ENCODE peak calls at places on chromosome 18, in six cellular contexts. A is aorta, Y is pancreas, R is hepatocyte, I is RWPE2, J is prostate gland. G is an unnamed sample. For H3K4me1, the result is how much of the 10 kb centered on the place peaks cover.

GRCh38 chr18:33841221-33841967 is 263.4 kb downstream of the ASXL3 start:
- DNase-seq in R (no peak), J (no peak), I (no peak), A (no peak), Y (no peak), G (peak)

GRCh38 chr18:37668971-37669747 is 103.6 kb upstream of the CELF4 start:
- DNase-seq in I (no peak), R (no peak), J (no peak), A (no peak), Y (no peak), G (peak)

GRCh38 chr18:34509879-34510586 is 200.1 kb upstream of the DTNA start:
- DNase-seq in R (no peak), Y (no peak), A (no peak), J (no peak), I (no peak), G (no peak)

GRCh38 chr18:73670536-73670935 is 477.1 kb downstream of the FBXO15 start:
- DNase-seq in J (no peak), Y (no peak), I (no peak), A (no peak), R (no peak), G (no peak)

GRCh38 chr18:5543854-5544389 is at the start of gene EPB41L3:
- DNase-seq in R (peak), A (peak), Y (no peak), J (no peak), I (no peak), G (peak)

GRCh38 chr18:74596959-74597661 is 560 bp upstream of the ZNF407 start:
- DNase-seq in I (peak), Y (no peak), R (peak), A (peak), J (peak), G (peak)

GRCh38 chr18:7590800-7591560 is 23.9 kb downstream of the PTPRM start:
- DNase-seq in J (no peak), A (no peak), I (no peak), R (no peak), Y (no peak), G (no peak)

GRCh38 chr18:4599312-4599711 is 144.2 kb upstream of the DLGAP1 start:
- DNase-seq in I (no peak), J (no peak), A (no peak), R (no peak), Y (no peak), G (peak)

GRCh38 chr18:23115683-23116096 is 19.6 kb upstream of the CABLES1 start:
- DNase-seq in I (no peak), A (no peak), R (peak), J (no peak), Y (no peak), G (no peak)

GRCh38 chr18:60391571-60392226 is 19.1 kb upstream of the MC4R start:
- DNase-seq in Y (no peak), R (no peak), A (no peak), I (no peak), J (no peak), G (no peak)

GRCh38 chr18:10049721-10050120 is 135.9 kb downstream of the VAPA start:
- DNase-seq in R (no peak), Y (no peak), I (no peak), J (no peak), A (no peak), G (no peak)

GRCh38 chr18:9849407-9849961 is 36.3 kb upstream of the TXNDC2 start:
- DNase-seq in I (no peak), Y (no peak), R (no peak), J (peak), A (no peak), G (no peak)

GRCh38 chr18:6266212-6266611 is 148.5 kb downstream of the L3MBTL4 start:
- DNase-seq in I (no peak), J (no peak), Y (no peak), R (no peak), A (no peak), G (no peak)

GRCh38 chr18:47323158-47323557 is 71.7 kb upstream of the SKOR2 start:
- DNase-seq in A (no peak), Y (no peak), R (no peak), I (no peak), J (no peak), G (no peak)

GRCh38 chr18:79897940-79898625 is 53.4 kb downstream of the SLC66A2 start:
- DNase-seq in I (no peak), R (no peak), Y (peak), J (no peak), A (no peak), G (no peak)

GRCh38 chr18:6215888-6216287 is 198.8 kb downstream of the L3MBTL4 start:
- DNase-seq in Y (peak), R (no peak), A (no peak), I (no peak), J (no peak), G (no peak)

GRCh38 chr18:55982992-55983391 is 395.0 kb upstream of the TCF4 start:
- DNase-seq in A (no peak), R (no peak), I (no peak), Y (no peak), J (no peak), G (peak)

GRCh38 chr18:45330170-45330594 is 285.1 kb upstream of the SLC14A2 start:
- DNase-seq in J (no peak), I (no peak), A (no peak), R (no peak), Y (no peak), G (no peak)

GRCh38 chr18:56112013-56112749 is 524.2 kb upstream of the TCF4 start:
- DNase-seq in J (no peak), A (no peak), R (no peak), Y (no peak), I (no peak), G (no peak)

GRCh38 chr18:22542400-22542835 is 124.7 kb upstream of the CTAGE1 start:
- DNase-seq in J (no peak), R (no peak), I (no peak), A (peak), Y (no peak), G (no peak)

GRCh38 chr18:47254341-47254939 is 3.0 kb upstream of the SKOR2 start:
- DNase-seq in A (peak), I (no peak), J (no peak), Y (peak), R (peak), G (peak)

GRCh38 chr18:54696616-54697293 is 105.7 kb downstream of the DYNAP start:
- DNase-seq in A (no peak), R (no peak), J (no peak), Y (no peak), I (no peak), G (no peak)

GRCh38 chr18:59744271-59744721 is 47.1 kb upstream of the CCBE1 start:
- DNase-seq in R (no peak), I (no peak), J (no peak), A (no peak), Y (no peak), G (no peak)

GRCh38 chr18:48693625-48694262 is 154.9 kb downstream of the CTIF start:
- DNase-seq in I (no peak), A (peak), Y (no peak), J (no peak), R (no peak), G (no peak)

GRCh38 chr18:32152705-32153448 is 37.0 kb upstream of the MEP1B start:
- DNase-seq in J (no peak), I (no peak), A (no peak), Y (no peak), R (no peak), G (no peak)

GRCh38 chr18:8777846-8778245 is 72.5 kb downstream of the MTCL1 start:
- DNase-seq in R (no peak), Y (no peak), I (no peak), J (no peak), A (no peak), G (no peak)

GRCh38 chr18:57839942-57840381 is 36.8 kb upstream of the ATP8B1 start:
- DNase-seq in J (no peak), R (no peak), I (no peak), Y (no peak), A (no peak), G (no peak)

GRCh38 chr18:27608742-27609141 is 423.6 kb upstream of the CHST9 start:
- DNase-seq in I (no peak), J (no peak), R (no peak), Y (no peak), A (no peak), G (no peak)

GRCh38 chr18:59022167-59022945 is 117.3 kb upstream of the SEC11C start:
- DNase-seq in R (no peak), A (no peak), Y (no peak), J (no peak), I (no peak), G (peak)

GRCh38 chr18:36561046-36561445 is 263.5 kb downstream of the FHOD3 start:
- DNase-seq in I (no peak), R (no peak), A (no peak), J (no peak), Y (no peak), G (no peak)

DNA sequence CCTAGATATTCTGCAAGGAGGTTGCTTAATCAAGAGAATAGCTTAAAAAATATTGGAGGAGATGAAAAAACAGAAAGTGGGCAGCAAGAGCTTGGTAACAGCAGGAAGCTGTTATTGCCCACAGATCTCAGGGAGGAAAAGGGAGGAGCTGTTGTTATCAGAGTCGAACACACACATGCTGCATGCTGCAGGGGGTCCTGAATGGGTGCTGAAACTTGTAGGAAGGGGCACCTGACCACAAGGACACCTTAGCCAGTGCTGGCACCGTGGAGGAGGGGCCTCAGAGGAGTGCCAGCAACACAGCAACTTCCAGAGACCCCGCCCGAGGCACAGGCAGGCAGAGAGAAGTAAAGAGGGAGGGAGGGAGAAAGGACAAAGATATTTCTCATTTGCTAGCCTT is 332.9 kb downstream of the SOCS6 start:
- DNase-seq in J (no peak), R (no peak), I (no peak), A (no peak), Y (no peak), G (peak)
- H3K4me3 ChIP-seq in J (no peak), R (no peak), I (no peak), A (no peak), Y (no peak), G (no peak)

GRCh38 chr18:51510020-51510419 is 312.5 kb upstream of the MEX3C start:
- DNase-seq in J (no peak), Y (no peak), R (no peak), A (no peak), I (no peak), G (no peak)

GRCh38 chr18:51503351-51503750 is 305.9 kb upstream of the MEX3C start:
- DNase-seq in J (no peak), Y (no peak), I (no peak), A (no peak), R (no peak), G (no peak)

GRCh38 chr18:51506811-51507210 is 309.3 kb upstream of the MEX3C start:
- DNase-seq in J (no peak), A (no peak), I (no peak), R (no peak), Y (no peak), G (no peak)
- H3K4me1 ChIP-seq in J (under half), A (under half), I (under half), R (under half), Y (under half), G (under half)

DNA sequence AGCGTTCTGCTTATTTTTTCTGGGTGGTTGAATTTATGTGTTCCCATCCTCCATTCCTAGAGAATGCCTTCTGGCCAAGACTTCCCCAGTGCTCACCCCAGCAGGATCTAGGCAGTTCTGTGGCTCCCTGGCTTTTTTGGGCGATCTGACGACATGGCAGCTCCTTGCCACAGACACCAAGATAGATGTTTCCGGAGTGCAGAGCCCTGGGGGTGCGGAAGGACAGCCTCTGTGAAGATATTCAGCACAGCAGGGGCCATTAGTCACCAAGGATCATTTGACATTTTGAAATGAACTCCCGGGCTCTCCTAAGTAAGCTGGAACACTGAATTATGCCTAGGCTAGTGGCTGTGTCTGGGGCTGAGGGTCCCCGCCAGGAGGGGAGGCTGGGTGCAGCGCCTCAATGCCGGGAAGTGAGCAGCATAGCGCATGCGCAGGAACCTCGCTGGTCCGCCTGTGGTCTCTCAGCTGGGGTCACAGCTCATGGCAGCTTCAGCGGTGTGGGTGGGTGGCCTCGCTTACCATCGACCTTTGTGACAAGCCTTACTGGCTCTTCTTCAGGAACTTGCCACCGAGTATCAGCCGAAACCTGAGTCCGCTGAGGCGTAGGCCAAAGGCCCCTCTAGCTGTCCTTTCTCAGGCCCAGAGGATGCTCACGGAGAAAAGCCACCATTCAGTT is 60.3 kb downstream of the MEX3C start:
- DNase-seq in I (no peak), Y (no peak), J (no peak), R (no peak), A (no peak), G (no peak)
- H3K4me3 ChIP-seq in I (no peak), Y (no peak), J (no peak), R (no peak), A (no peak), G (no peak)

GRCh38 chr18:12637393-12637792 is 20.5 kb downstream of the SPIRE1 start:
- DNase-seq in I (no peak), R (no peak), Y (no peak), A (no peak), J (no peak), G (no peak)

GRCh38 chr18:12637901-12638633 is 19.8 kb downstream of the SPIRE1 start:
- DNase-seq in Y (no peak), J (no peak), R (no peak), A (no peak), I (no peak), G (no peak)

GRCh38 chr18:12638634-12639124 is 19.2 kb downstream of the SPIRE1 start:
- DNase-seq in A (no peak), J (no peak), I (no peak), R (no peak), Y (no peak), G (no peak)

GRCh38 chr18:12639990-12640880 is 17.7 kb downstream of the SPIRE1 start:
- DNase-seq in A (no peak), I (peak), R (peak), J (no peak), Y (no peak), G (no peak)

GRCh38 chr18:12640881-12641200 is 17.1 kb downstream of the SPIRE1 start:
- DNase-seq in R (no peak), Y (no peak), A (no peak), I (no peak), J (no peak), G (no peak)
- H3K4me1 ChIP-seq in R (under half), Y (under half), A (under half), I (under half), J (under half), G (under half)

GRCh38 chr18:76528477-76529432 is 33.7 kb upstream of the ZNF516 start:
- DNase-seq in I (no peak), J (peak), Y (peak), R (peak), A (peak), G (peak)

GRCh38 chr18:76524477-76524876 is 29.4 kb upstream of the ZNF516 start:
- DNase-seq in J (no peak), I (no peak), R (no peak), Y (no peak), A (no peak), G (no peak)

GRCh38 chr18:76522551-76522950 is 27.5 kb upstream of the ZNF516 start:
- DNase-seq in R (no peak), I (no peak), J (no peak), Y (no peak), A (no peak), G (no peak)

GRCh38 chr18:76522104-76522503 is 27.1 kb upstream of the ZNF516 start:
- DNase-seq in R (no peak), Y (no peak), I (no peak), J (no peak), A (peak), G (peak)

DNA sequence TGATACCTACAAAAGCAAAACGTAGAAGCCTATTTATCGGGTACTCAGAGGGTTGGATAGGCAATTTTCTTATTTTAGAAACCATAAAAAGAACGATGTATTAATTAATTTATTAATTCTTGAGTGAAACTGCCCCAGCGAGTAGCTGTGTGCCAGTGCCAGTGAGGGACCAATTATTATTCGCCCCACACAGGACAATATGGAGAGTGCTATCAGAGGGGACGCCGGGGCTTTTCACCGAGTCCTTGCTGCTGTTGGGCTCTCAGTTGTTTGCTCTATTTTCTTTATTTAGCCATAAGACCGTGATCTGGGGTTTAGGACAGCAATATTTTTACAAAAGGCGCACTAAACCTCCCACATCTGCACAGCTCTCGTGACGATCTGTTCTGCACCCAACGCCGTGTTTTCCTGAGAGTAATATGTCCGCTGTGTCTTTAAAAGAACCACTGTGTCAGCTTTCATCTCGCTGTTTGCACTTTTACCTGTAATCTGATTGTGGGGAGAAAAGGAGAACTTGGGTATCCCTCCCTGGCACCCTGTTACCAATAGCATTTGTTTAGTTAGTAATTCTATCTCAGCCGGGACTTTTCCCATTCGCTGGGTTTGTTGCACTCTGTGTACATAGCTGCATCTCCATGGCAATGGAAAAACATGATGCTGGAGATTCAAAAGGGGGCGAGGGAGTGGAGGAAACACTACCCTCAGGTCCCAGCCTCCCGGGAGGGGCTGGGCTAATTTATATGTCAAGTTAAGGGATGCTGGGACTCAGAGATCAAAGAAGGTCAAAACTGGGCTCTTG is 30.1 kb upstream of the ZNF516 start:
- DNase-seq in Y (peak), A (no peak), I (no peak), R (peak), J (no peak), G (no peak)
- H3K4me3 ChIP-seq in Y (peak), A (no peak), I (peak), R (peak), J (peak), G (no peak)

DNA sequence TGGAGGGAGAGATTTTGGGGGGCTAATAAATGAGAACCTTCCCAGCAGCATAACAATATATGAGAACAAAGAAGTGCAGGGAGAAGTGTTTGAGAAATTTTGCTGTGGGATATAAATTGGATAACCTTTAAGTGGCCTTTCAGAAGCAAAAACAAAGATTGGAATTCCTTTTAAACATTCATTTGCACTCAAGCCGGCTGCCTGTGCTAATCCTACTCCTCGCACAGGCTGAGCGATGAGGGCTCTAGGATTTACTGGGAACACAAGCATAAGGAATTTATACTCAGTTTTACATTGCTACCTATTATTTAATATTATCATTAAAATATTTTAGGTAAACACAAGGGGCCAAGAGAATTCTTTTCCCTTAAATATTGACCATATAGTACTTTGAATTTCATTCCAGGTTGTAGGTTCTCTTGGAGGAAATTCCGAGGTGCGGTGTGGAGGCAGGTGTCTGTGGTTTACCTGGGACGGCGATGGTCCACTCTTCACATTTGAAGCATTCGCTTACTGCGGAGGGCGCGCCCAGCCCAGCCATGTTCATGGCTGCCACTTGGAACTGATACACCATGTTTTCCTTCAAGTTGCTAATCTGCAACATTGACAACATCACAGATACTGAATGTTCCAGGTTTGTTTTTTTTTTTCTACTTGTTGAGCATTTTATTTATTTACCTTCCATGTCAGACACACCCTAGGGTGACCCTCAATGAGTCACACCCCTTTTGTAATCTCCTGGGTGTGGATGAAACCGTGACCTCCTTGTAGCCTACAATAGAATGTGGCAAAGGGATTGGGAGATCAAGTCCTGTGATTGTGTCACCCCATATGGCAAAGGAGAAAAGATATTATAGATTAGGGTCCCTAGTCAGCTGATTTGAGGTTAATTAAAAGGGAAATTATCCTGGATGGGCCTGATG is 100.1 kb downstream of the MYOM1 start:
- DNase-seq in R (no peak), J (no peak), I (no peak), A (no peak), Y (no peak), G (no peak)
- H3K4me1 ChIP-seq in R (under half), J (under half), I (under half), A (under half), Y (under half), G (under half)